ENCODE peak calls at places on chromosomes 12 and 14, in six cellular contexts. One of them, this sample, is unnamed.

GRCh38 chr14:98167702-98168101 is 1104.3 kb downstream of the BCL11B start:
- DNase-seq in aorta: no peak
- DNase-seq in lung: no peak
- DNase-seq in CD4-positive, CD25-positive, alpha-beta regulatory T cell: no peak
- DNase-seq in heart right ventricle: no peak
- DNase-seq in suprapubic skin: no peak
- DNase-seq in this sample: no peak

GRCh38 chr12:1350934-1351240 is 243.5 kb downstream of the FBXL14 start:
- DNase-seq in lung: no peak
- DNase-seq in aorta: no peak
- DNase-seq in heart right ventricle: no peak
- DNase-seq in CD4-positive, CD25-positive, alpha-beta regulatory T cell: no peak
- DNase-seq in suprapubic skin: no peak
- DNase-seq in this sample: no peak

GRCh38 chr12:46560874-46561273 is 188.3 kb upstream of the SLC38A2 start:
- DNase-seq in suprapubic skin: no peak
- DNase-seq in lung: no peak
- DNase-seq in CD4-positive, CD25-positive, alpha-beta regulatory T cell: no peak
- DNase-seq in aorta: no peak
- DNase-seq in heart right ventricle: no peak
- DNase-seq in this sample: no peak

GRCh38 chr12:107368586-107368985 is 275.2 kb upstream of the CRY1 start:
- DNase-seq in aorta: no peak
- DNase-seq in lung: no peak
- DNase-seq in heart right ventricle: no peak
- DNase-seq in suprapubic skin: no peak
- DNase-seq in CD4-positive, CD25-positive, alpha-beta regulatory T cell: peak
- DNase-seq in this sample: peak

GRCh38 chr14:59427653-59428578 is 37.3 kb downstream of the GPR135 start:
- DNase-seq in heart right ventricle: peak
- DNase-seq in CD4-positive, CD25-positive, alpha-beta regulatory T cell: no peak
- DNase-seq in lung: no peak
- DNase-seq in aorta: peak
- DNase-seq in suprapubic skin: no peak
- DNase-seq in this sample: no peak

GRCh38 chr12:7439579-7440505 is 4.1 kb downstream of the CD163L1 start:
- DNase-seq in aorta: peak
- DNase-seq in heart right ventricle: peak
- DNase-seq in suprapubic skin: no peak
- DNase-seq in CD4-positive, CD25-positive, alpha-beta regulatory T cell: no peak
- DNase-seq in lung: peak
- DNase-seq in this sample: peak

GRCh38 chr12:4483885-4484823 is 38.5 kb upstream of the FGF6 start:
- DNase-seq in CD4-positive, CD25-positive, alpha-beta regulatory T cell: no peak
- DNase-seq in suprapubic skin: no peak
- DNase-seq in heart right ventricle: no peak
- DNase-seq in lung: no peak
- DNase-seq in aorta: no peak
- DNase-seq in this sample: no peak

GRCh38 chr12:1716911-1717310 is 26.0 kb downstream of the ADIPOR2 start:
- DNase-seq in aorta: no peak
- DNase-seq in suprapubic skin: no peak
- DNase-seq in CD4-positive, CD25-positive, alpha-beta regulatory T cell: no peak
- DNase-seq in heart right ventricle: no peak
- DNase-seq in lung: no peak
- DNase-seq in this sample: no peak

GRCh38 chr12:123471374-123472068 is 13.6 kb downstream of the SNRNP35 start:
- DNase-seq in CD4-positive, CD25-positive, alpha-beta regulatory T cell: no peak
- DNase-seq in suprapubic skin: no peak
- DNase-seq in aorta: no peak
- DNase-seq in lung: no peak
- DNase-seq in heart right ventricle: peak
- DNase-seq in this sample: no peak

GRCh38 chr12:113005759-113006158 is 27.4 kb downstream of the OAS2 start:
- DNase-seq in suprapubic skin: no peak
- DNase-seq in aorta: no peak
- DNase-seq in heart right ventricle: no peak
- DNase-seq in lung: no peak
- DNase-seq in CD4-positive, CD25-positive, alpha-beta regulatory T cell: no peak
- DNase-seq in this sample: no peak

GRCh38 chr14:91269076-91269991 is 24.8 kb upstream of the GPR68 start:
- DNase-seq in heart right ventricle: no peak
- DNase-seq in suprapubic skin: no peak
- DNase-seq in lung: no peak
- DNase-seq in aorta: no peak
- DNase-seq in CD4-positive, CD25-positive, alpha-beta regulatory T cell: no peak
- DNase-seq in this sample: no peak

GRCh38 chr12:104166465-104166864 is 28.5 kb upstream of the NFYB start:
- DNase-seq in aorta: no peak
- DNase-seq in suprapubic skin: no peak
- DNase-seq in CD4-positive, CD25-positive, alpha-beta regulatory T cell: no peak
- DNase-seq in heart right ventricle: no peak
- DNase-seq in lung: no peak
- DNase-seq in this sample: no peak

GRCh38 chr12:67459173-67459572 is 189.4 kb upstream of the DYRK2 start:
- DNase-seq in CD4-positive, CD25-positive, alpha-beta regulatory T cell: no peak
- DNase-seq in lung: no peak
- DNase-seq in suprapubic skin: no peak
- DNase-seq in aorta: no peak
- DNase-seq in heart right ventricle: no peak
- DNase-seq in this sample: no peak

GRCh38 chr12:21073822-21074460 is 57.1 kb upstream of the SLCO1B1 start:
- DNase-seq in heart right ventricle: no peak
- DNase-seq in lung: no peak
- DNase-seq in aorta: peak
- DNase-seq in CD4-positive, CD25-positive, alpha-beta regulatory T cell: no peak
- DNase-seq in suprapubic skin: no peak
- DNase-seq in this sample: no peak

GRCh38 chr12:47950856-47951468 is 12.4 kb upstream of the TMEM106C start:
- DNase-seq in heart right ventricle: no peak
- DNase-seq in aorta: no peak
- DNase-seq in CD4-positive, CD25-positive, alpha-beta regulatory T cell: no peak
- DNase-seq in lung: no peak
- DNase-seq in suprapubic skin: no peak
- DNase-seq in this sample: no peak

GRCh38 chr14:100105357-100106169 is 40.3 kb downstream of the EVL start:
- DNase-seq in lung: no peak
- DNase-seq in heart right ventricle: no peak
- DNase-seq in suprapubic skin: peak
- DNase-seq in aorta: no peak
- DNase-seq in CD4-positive, CD25-positive, alpha-beta regulatory T cell: no peak
- DNase-seq in this sample: peak

DNA sequence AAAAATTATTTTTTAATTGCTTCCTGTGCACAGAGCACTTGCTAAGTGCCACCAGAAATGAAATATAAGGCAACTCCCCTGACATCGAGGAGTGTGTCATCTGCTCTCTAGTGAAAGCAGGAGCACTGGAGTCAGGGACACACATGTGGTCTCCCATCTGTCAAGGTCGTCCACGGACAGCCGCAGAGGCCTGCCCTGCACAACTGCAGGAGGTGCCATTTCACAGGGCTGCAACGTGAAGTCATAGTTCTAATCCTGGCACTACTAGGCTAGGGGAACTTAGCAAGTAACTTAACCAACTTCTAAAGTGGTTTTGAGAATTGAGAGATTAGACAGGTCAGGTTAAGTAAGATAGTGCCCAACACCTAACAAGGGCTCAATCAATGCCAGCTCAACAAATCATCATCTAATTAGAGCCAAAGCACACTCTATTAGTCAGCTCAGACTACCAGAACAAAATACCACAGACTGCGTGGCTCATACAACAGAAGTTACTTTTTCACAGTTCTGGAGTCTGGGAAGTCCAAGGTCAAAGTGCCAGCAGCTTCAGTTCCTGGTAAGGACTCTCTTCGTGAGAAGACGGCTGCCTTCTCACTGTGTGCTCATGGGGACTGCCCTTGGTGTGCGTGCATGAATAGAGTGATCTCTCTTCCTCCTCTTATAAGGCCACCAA is 30.7 kb downstream of the FOXN3 start:
- DNase-seq in suprapubic skin: no peak
- DNase-seq in CD4-positive, CD25-positive, alpha-beta regulatory T cell: no peak
- DNase-seq in lung: no peak
- DNase-seq in heart right ventricle: no peak
- DNase-seq in aorta: no peak
- DNase-seq in this sample: no peak
- H3K4me3 ChIP-seq in suprapubic skin: no peak
- H3K4me3 ChIP-seq in CD4-positive, CD25-positive, alpha-beta regulatory T cell: no peak
- H3K4me3 ChIP-seq in lung: no peak
- H3K4me3 ChIP-seq in heart right ventricle: no peak
- H3K4me3 ChIP-seq in aorta: no peak
- H3K4me3 ChIP-seq in this sample: no peak

GRCh38 chr12:106115450-106115849 is 23.3 kb downstream of the NUAK1 start:
- DNase-seq in heart right ventricle: no peak
- DNase-seq in lung: no peak
- DNase-seq in suprapubic skin: no peak
- DNase-seq in aorta: no peak
- DNase-seq in CD4-positive, CD25-positive, alpha-beta regulatory T cell: no peak
- DNase-seq in this sample: no peak

GRCh38 chr12:106113042-106113441 is 25.7 kb downstream of the NUAK1 start:
- DNase-seq in aorta: no peak
- DNase-seq in suprapubic skin: no peak
- DNase-seq in heart right ventricle: no peak
- DNase-seq in CD4-positive, CD25-positive, alpha-beta regulatory T cell: no peak
- DNase-seq in lung: no peak
- DNase-seq in this sample: no peak

GRCh38 chr12:106112094-106112822 is 26.5 kb downstream of the NUAK1 start:
- DNase-seq in lung: no peak
- DNase-seq in heart right ventricle: no peak
- DNase-seq in suprapubic skin: no peak
- DNase-seq in CD4-positive, CD25-positive, alpha-beta regulatory T cell: no peak
- DNase-seq in aorta: peak
- DNase-seq in this sample: no peak

GRCh38 chr12:106113446-106114083 is 25.2 kb downstream of the NUAK1 start:
- DNase-seq in lung: no peak
- DNase-seq in suprapubic skin: no peak
- DNase-seq in aorta: no peak
- DNase-seq in CD4-positive, CD25-positive, alpha-beta regulatory T cell: no peak
- DNase-seq in heart right ventricle: no peak
- DNase-seq in this sample: no peak

DNA sequence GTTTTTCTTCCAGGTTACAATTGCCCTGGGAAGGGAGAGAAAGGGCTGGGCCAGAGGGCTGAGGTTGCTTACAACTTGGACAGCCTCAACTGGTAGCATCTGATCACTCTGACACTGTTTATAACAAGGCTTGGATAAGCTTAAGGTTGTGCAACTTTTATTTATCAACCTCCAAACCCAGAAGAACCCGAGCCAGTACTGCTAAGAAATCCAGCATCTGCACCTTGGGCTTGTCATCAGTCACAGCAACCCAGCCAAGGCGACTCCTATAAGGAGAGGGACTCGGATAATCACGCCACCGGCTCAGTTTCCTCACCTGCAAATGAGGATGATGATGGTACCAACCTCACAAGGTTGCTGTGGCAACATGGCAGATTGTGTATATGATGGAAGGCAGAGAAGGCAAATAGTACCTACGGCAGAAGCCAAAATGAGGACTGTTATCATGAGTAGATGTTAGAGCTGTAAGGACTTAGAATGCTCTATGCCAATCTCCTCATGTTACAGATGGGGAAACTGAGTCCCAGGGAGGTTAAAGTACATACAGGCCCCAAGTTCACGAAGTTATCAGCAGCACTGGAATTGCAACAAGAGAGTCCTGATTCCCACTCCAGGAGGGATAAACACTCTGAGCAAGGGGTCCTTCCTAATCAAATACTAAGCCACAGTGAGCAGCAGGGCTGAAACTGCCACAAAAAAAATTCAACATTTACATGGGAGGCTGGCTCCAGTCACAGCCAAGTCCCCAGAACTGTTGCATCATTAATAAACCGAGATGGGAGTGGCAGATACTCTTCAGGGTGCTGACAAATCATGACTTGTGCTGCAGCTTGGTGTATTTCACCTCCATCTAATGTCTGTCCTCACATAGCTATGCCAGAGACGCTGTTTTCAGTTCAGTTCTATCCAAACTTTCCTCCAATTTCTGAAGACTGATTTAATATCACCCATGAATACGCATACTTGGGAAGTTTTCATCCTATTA is 24.4 kb downstream of the NUAK1 start:
- DNase-seq in suprapubic skin: no peak
- DNase-seq in lung: no peak
- DNase-seq in aorta: no peak
- DNase-seq in heart right ventricle: no peak
- DNase-seq in CD4-positive, CD25-positive, alpha-beta regulatory T cell: no peak
- DNase-seq in this sample: no peak
- H3K27ac ChIP-seq in suprapubic skin: peak
- H3K27ac ChIP-seq in lung: peak
- H3K27ac ChIP-seq in aorta: peak
- H3K27ac ChIP-seq in heart right ventricle: peak
- H3K27ac ChIP-seq in CD4-positive, CD25-positive, alpha-beta regulatory T cell: no peak
- H3K27ac ChIP-seq in this sample: no peak

GRCh38 chr12:57352166-57352565 is 78.7 kb downstream of the R3HDM2 start:
- DNase-seq in aorta: no peak
- DNase-seq in lung: no peak
- DNase-seq in suprapubic skin: no peak
- DNase-seq in CD4-positive, CD25-positive, alpha-beta regulatory T cell: no peak
- DNase-seq in heart right ventricle: no peak
- DNase-seq in this sample: no peak

GRCh38 chr12:57341275-57341990 is 89.4 kb downstream of the R3HDM2 start:
- DNase-seq in lung: no peak
- DNase-seq in suprapubic skin: no peak
- DNase-seq in heart right ventricle: peak
- DNase-seq in CD4-positive, CD25-positive, alpha-beta regulatory T cell: no peak
- DNase-seq in aorta: no peak
- DNase-seq in this sample: no peak

GRCh38 chr12:57342207-57342691 is 88.6 kb downstream of the R3HDM2 start:
- DNase-seq in lung: peak
- DNase-seq in suprapubic skin: no peak
- DNase-seq in heart right ventricle: peak
- DNase-seq in CD4-positive, CD25-positive, alpha-beta regulatory T cell: no peak
- DNase-seq in aorta: no peak
- DNase-seq in this sample: no peak

GRCh38 chr12:57343703-57344378 is 87.0 kb downstream of the R3HDM2 start:
- DNase-seq in lung: no peak
- DNase-seq in suprapubic skin: no peak
- DNase-seq in heart right ventricle: no peak
- DNase-seq in aorta: no peak
- DNase-seq in CD4-positive, CD25-positive, alpha-beta regulatory T cell: no peak
- DNase-seq in this sample: no peak

GRCh38 chr12:57347284-57347683 is 83.6 kb downstream of the R3HDM2 start:
- DNase-seq in aorta: no peak
- DNase-seq in heart right ventricle: no peak
- DNase-seq in CD4-positive, CD25-positive, alpha-beta regulatory T cell: no peak
- DNase-seq in suprapubic skin: no peak
- DNase-seq in lung: no peak
- DNase-seq in this sample: no peak
- H3K4me3 ChIP-seq in aorta: no peak
- H3K4me3 ChIP-seq in heart right ventricle: no peak
- H3K4me3 ChIP-seq in CD4-positive, CD25-positive, alpha-beta regulatory T cell: no peak
- H3K4me3 ChIP-seq in suprapubic skin: no peak
- H3K4me3 ChIP-seq in lung: no peak
- H3K4me3 ChIP-seq in this sample: no peak

DNA sequence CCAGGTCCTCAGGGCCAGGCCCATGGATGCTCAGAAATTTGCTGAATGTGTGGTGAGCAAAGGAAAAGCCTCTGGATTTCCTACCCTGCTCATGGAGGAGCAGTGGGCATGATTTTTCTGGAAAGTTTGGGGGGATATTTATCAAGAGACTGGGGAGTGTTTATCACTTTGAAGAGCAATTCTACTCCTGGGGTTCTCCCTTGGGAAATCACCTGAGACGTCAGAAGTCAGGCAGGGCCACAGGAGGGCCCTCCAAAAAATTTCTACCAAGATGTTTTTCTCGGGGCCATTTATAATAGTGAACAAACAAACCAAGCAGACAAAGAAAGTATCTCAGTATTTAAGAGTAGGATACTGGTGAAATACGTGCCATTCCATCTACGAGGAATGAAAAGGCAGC is 20.1 kb upstream of the EIF2B2 start:
- DNase-seq in suprapubic skin: no peak
- DNase-seq in lung: no peak
- DNase-seq in aorta: no peak
- DNase-seq in CD4-positive, CD25-positive, alpha-beta regulatory T cell: no peak
- DNase-seq in heart right ventricle: no peak
- DNase-seq in this sample: no peak
- H3K27ac ChIP-seq in suprapubic skin: no peak
- H3K27ac ChIP-seq in lung: no peak
- H3K27ac ChIP-seq in aorta: no peak
- H3K27ac ChIP-seq in CD4-positive, CD25-positive, alpha-beta regulatory T cell: no peak
- H3K27ac ChIP-seq in heart right ventricle: no peak
- H3K27ac ChIP-seq in this sample: no peak

This sample was measured in naive thymus-derived CD4-positive, alpha-beta T cell.